ENCODE peak calls at places on chromosomes 12 and 14, in six cellular contexts. B, Z, X, S, Y and K are unnamed samples.

GRCh38 chr12:25187781-25188180 is 7.2 kb downstream of the DNAI7 start:
- DNase-seq in B (no peak), Z (no peak), X (no peak), S (no peak), Y (no peak), K (no peak)

GRCh38 chr14:71668942-71669341 is 263.3 kb upstream of the RGS6 start:
- DNase-seq in B (no peak), Z (no peak), X (no peak), S (no peak), Y (no peak), K (no peak)

GRCh38 chr14:52987042-52987441 is 36.2 kb upstream of the FERMT2 start:
- DNase-seq in B (no peak), Z (no peak), X (no peak), S (no peak), Y (no peak), K (no peak)

GRCh38 chr14:85534435-85534834 is 4.5 kb downstream of the FLRT2 start:
- DNase-seq in B (peak; percentile 45), Z (no peak), X (no peak), S (no peak), Y (no peak), K (peak; percentile 5)

GRCh38 chr12:106049105-106049504 is 89.6 kb downstream of the NUAK1 start:
- DNase-seq in B (no peak), Z (no peak), X (no peak), S (no peak), Y (no peak), K (no peak)

GRCh38 chr12:93785262-93786010 is 108.3 kb downstream of the CRADD start:
- DNase-seq in B (peak; percentile 54), Z (no peak), X (peak; percentile 29), S (peak; percentile 64), Y (peak; percentile 85), K (peak; percentile 33)

GRCh38 chr12:50620050-50620974 is 115.5 kb downstream of the DIP2B start:
- DNase-seq in B (peak; percentile 46), Z (no peak), X (peak; percentile 29), S (no peak), Y (no peak), K (no peak)

GRCh38 chr12:5633102-5633501 is 201.2 kb downstream of the NTF3 start:
- DNase-seq in B (no peak), Z (no peak), X (no peak), S (no peak), Y (no peak), K (no peak)

GRCh38 chr12:107287436-107288413 is 194.4 kb upstream of the CRY1 start:
- DNase-seq in B (no peak), Z (no peak), X (no peak), S (no peak), Y (no peak), K (no peak)

DNA sequence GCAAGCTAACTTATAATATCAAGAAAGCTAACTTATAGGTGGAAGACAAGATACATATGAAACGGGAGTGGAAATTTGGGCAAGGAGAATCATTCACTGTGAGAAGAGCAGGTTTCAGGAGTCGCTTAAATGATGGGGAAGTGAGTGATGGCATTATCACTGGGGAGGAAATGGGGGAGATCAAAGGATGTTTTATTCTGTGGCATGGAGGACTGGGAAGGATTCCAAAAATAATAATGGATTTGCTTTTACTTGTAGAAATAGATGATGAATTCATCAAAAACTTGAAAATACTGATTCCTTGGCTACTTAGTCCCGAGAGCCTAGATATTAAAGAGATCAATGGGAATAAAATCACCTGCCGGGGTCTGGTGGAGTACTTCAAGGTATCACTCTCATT is 47.8 kb downstream of the SAV1 start:
- DNase-seq in B (no peak), Z (no peak), X (no peak), S (no peak), Y (no peak), K (no peak)
- TF ChIP-seq POLR2AphosphoS5 in B (no peak), Z (no peak), X (no peak), S (no peak), Y (no peak), K (no peak)

DNA sequence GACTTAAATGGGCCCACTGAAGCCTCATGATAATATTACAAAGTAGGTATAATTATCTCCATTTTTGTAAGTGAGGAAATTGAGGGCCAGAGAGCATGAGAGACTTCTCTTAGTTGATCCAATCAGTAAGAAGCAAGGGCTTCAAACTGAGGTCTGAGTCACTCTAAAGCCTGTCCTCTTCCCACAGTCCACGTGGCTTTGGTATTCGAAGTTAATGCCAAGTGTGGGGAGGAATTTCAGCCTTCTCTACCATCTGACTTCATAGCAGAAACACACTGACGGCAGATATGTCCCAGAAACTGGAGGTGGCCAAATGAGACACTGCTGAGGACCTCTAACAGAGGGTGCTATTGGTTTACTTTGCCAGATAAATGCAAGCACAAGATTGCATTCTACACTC is 114.4 kb upstream of the OVCH1 start:
- DNase-seq in B (no peak), Z (no peak), X (no peak), S (no peak), Y (no peak), K (no peak)
- TF ChIP-seq POLR2AphosphoS5 in B (no peak), Z (no peak), X (no peak), S (no peak), Y (no peak), K (no peak)

GRCh38 chr14:103731481-103731880 is 15.9 kb downstream of the ZFYVE21 start:
- DNase-seq in B (no peak), Z (no peak), X (no peak), S (no peak), Y (no peak), K (no peak)

GRCh38 chr14:103731916-103732867 is 16.6 kb downstream of the ZFYVE21 start:
- DNase-seq in B (no peak), Z (no peak), X (no peak), S (no peak), Y (no peak), K (no peak)

GRCh38 chr14:103733651-103734050 is 18.0 kb downstream of the ZFYVE21 start:
- DNase-seq in B (no peak), Z (no peak), X (no peak), S (no peak), Y (no peak), K (no peak)

GRCh38 chr14:103734081-103734888 is 18.7 kb downstream of the ZFYVE21 start:
- DNase-seq in B (no peak), Z (no peak), X (no peak), S (no peak), Y (no peak), K (no peak)

DNA sequence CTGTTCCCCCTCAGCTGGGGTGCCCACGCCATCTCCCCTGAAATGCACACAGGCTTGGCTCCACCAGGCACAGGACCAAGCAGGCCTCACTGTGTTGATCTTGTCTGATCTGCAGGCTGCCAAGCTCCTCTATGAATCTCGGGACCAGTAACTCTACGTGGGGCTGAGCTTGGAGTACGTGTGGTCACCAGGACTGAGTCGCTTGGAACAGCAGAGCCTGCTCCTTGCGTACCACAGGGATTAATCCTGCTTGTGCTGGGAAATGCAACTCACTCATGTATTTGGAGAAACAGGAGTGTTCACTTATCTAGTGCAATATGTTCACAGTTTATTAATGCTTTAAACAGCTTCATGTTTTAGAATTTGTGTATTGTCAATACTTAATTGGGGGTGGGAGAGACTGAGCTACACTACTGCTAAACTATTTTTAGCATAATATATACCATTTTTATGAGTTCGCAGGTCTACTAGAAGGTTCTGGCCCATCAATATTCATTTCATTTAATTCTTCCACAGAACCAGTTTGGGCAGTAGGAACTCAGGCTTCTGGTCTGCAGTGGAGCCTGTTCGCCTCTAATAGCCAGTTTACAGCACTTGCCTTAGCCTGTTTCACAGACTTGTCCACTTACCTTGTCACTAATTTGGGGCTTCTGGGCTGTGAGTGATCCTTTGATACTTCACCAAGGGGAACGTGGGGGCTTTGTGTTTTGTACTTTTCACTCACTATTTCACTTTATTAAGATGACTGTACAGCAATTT is 17.4 kb downstream of the ZFYVE21 start:
- DNase-seq in B (no peak), Z (no peak), X (no peak), S (no peak), Y (no peak), K (no peak)
- TF ChIP-seq POLR2AphosphoS5 in B (no peak), Z (no peak), X (no peak), S (no peak), Y (no peak), K (peak; percentile 21)

DNA sequence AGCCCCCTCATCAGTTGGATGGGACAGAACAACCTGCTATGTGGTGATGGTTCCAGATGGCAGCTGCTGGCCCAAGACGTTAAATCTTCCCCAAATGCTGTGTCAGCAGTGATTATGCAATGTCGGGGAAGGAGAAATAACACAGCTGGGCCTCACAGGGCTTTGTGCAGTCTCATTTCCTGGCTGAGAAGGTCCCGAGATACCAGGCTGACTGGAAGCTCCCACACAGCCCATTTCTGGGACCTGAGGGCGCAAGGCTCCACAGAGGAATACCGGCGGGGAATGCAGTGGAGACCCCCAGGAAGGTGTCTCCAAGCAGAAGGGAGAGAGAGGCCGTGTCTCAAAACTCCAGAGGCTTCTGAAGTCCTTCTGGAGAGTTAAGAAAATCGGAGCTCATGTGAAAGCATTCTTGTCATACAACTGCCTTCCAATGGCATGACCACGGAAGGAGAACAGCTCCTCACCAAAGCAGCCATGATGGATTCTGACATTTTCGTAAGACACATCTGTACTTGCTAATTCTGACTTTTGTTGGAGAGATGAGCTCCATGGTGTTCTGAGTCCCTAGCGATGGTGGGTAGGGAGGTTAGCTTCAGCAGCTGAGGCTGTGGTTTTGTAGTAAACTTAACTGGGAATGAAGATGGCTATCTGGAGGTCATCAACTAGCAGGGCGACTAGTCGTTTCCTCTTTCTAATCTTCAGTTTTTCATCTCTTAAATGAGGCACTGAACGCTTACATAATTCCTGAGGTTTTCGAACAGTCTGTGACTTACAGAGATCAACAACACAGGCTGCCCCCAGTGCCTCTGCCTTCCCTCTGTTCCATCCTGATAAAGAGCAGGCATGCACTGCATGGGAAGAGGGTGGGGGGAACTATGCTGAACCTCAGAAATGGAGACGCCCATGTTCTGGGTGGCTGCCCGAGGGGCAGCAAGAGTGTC is 28.4 kb upstream of the DICER1 start:
- DNase-seq in B (no peak), Z (peak; percentile 44), X (no peak), S (peak; percentile 63), Y (no peak), K (no peak)
- TF ChIP-seq POLR2AphosphoS5 in B (no peak), Z (peak; percentile 86), X (no peak), S (peak; percentile 35), Y (no peak), K (no peak)